ENCODE peak calls at places on chromosome 11, in seven cellular contexts. One of them, this sample, is unnamed.
A peak's percentile ranks its signal among the peaks of the same experiment; 100 is the strongest.

GRCh38 chr11:33329705-33330329 is 72.6 kb downstream of the HIPK3 start:
- DNase-seq in colonic mucosa: peak; percentile 53
- DNase-seq in pancreas: peak; percentile 16
- DNase-seq in astrocyte of the cerebellum: peak; percentile 66
- DNase-seq in cardiac fibroblast: peak; percentile 83
- DNase-seq in fibroblast of lung: peak; percentile 62
- DNase-seq in GM12864: peak; percentile 38
- DNase-seq in this sample: peak; percentile 86

GRCh38 chr11:8032122-8032521 is 45.0 kb downstream of the EIF3F start:
- DNase-seq in fibroblast of lung: no peak
- DNase-seq in GM12864: no peak
- DNase-seq in astrocyte of the cerebellum: no peak
- DNase-seq in colonic mucosa: no peak
- DNase-seq in pancreas: no peak
- DNase-seq in cardiac fibroblast: no peak
- DNase-seq in this sample: no peak

GRCh38 chr11:122235615-122236014 is 119.6 kb upstream of the BLID start:
- DNase-seq in cardiac fibroblast: peak; percentile 59
- DNase-seq in astrocyte of the cerebellum: peak; percentile 96
- DNase-seq in colonic mucosa: no peak
- DNase-seq in GM12864: no peak
- DNase-seq in fibroblast of lung: peak; percentile 92
- DNase-seq in pancreas: peak; percentile 56
- DNase-seq in this sample: peak; percentile 85

GRCh38 chr11:131038597-131038996 is 122.3 kb upstream of the SNX19 start:
- DNase-seq in GM12864: no peak
- DNase-seq in cardiac fibroblast: peak; percentile 68
- DNase-seq in pancreas: no peak
- DNase-seq in fibroblast of lung: peak; percentile 3
- DNase-seq in astrocyte of the cerebellum: no peak
- DNase-seq in colonic mucosa: no peak
- DNase-seq in this sample: peak; percentile 44

GRCh38 chr11:72534859-72535547 is 100.7 kb upstream of the CLPB start:
- DNase-seq in cardiac fibroblast: no peak
- DNase-seq in astrocyte of the cerebellum: no peak
- DNase-seq in fibroblast of lung: peak; percentile 41
- DNase-seq in pancreas: no peak
- DNase-seq in colonic mucosa: no peak
- DNase-seq in GM12864: no peak
- DNase-seq in this sample: peak; percentile 23

GRCh38 chr11:73297231-73297590 is 10.9 kb upstream of the ARHGEF17 start:
- DNase-seq in pancreas: no peak
- DNase-seq in cardiac fibroblast: no peak
- DNase-seq in GM12864: no peak
- DNase-seq in astrocyte of the cerebellum: no peak
- DNase-seq in fibroblast of lung: no peak
- DNase-seq in colonic mucosa: no peak
- DNase-seq in this sample: no peak

GRCh38 chr11:21988477-21988876 is 204.4 kb upstream of the ANO5 start:
- DNase-seq in cardiac fibroblast: peak; percentile 14
- DNase-seq in colonic mucosa: no peak
- DNase-seq in astrocyte of the cerebellum: no peak
- DNase-seq in GM12864: no peak
- DNase-seq in pancreas: no peak
- DNase-seq in fibroblast of lung: no peak
- DNase-seq in this sample: peak; percentile 1

GRCh38 chr11:84564180-84564866 is 1062.8 kb downstream of the DLG2 start:
- DNase-seq in colonic mucosa: peak; percentile 64
- DNase-seq in fibroblast of lung: peak; percentile 29
- DNase-seq in pancreas: peak; percentile 26
- DNase-seq in GM12864: no peak
- DNase-seq in astrocyte of the cerebellum: peak; percentile 9
- DNase-seq in cardiac fibroblast: peak; percentile 75
- DNase-seq in this sample: peak; percentile 71

GRCh38 chr11:12744831-12745502 is 70.7 kb downstream of the TEAD1 start:
- DNase-seq in astrocyte of the cerebellum: no peak
- DNase-seq in fibroblast of lung: no peak
- DNase-seq in pancreas: no peak
- DNase-seq in cardiac fibroblast: no peak
- DNase-seq in GM12864: no peak
- DNase-seq in colonic mucosa: no peak
- DNase-seq in this sample: peak; percentile 26

GRCh38 chr11:121240650-121241299 is 51.8 kb upstream of the SC5D start:
- DNase-seq in astrocyte of the cerebellum: peak; percentile 38
- DNase-seq in GM12864: no peak
- DNase-seq in fibroblast of lung: peak; percentile 79
- DNase-seq in cardiac fibroblast: no peak
- DNase-seq in pancreas: no peak
- DNase-seq in colonic mucosa: no peak
- DNase-seq in this sample: no peak

GRCh38 chr11:128628686-128629085 is 41.3 kb upstream of the ETS1 start:
- DNase-seq in astrocyte of the cerebellum: no peak
- DNase-seq in fibroblast of lung: no peak
- DNase-seq in cardiac fibroblast: no peak
- DNase-seq in colonic mucosa: no peak
- DNase-seq in GM12864: no peak
- DNase-seq in pancreas: no peak
- DNase-seq in this sample: no peak

GRCh38 chr11:8597182-8597581 is 3.2 kb upstream of the STK33 start:
- DNase-seq in colonic mucosa: no peak
- DNase-seq in pancreas: no peak
- DNase-seq in astrocyte of the cerebellum: peak; percentile 35
- DNase-seq in GM12864: no peak
- DNase-seq in cardiac fibroblast: peak; percentile 89
- DNase-seq in fibroblast of lung: peak; percentile 79
- DNase-seq in this sample: peak; percentile 90

GRCh38 chr11:95305726-95306522 is 74.9 kb upstream of the SESN3 start:
- DNase-seq in astrocyte of the cerebellum: no peak
- DNase-seq in fibroblast of lung: no peak
- DNase-seq in pancreas: no peak
- DNase-seq in cardiac fibroblast: no peak
- DNase-seq in colonic mucosa: no peak
- DNase-seq in GM12864: no peak
- DNase-seq in this sample: no peak

GRCh38 chr11:110184974-110185597 is 91.9 kb downstream of the ZC3H12C start:
- DNase-seq in cardiac fibroblast: peak; percentile 89
- DNase-seq in colonic mucosa: no peak
- DNase-seq in astrocyte of the cerebellum: peak; percentile 91
- DNase-seq in pancreas: peak; percentile 56
- DNase-seq in GM12864: no peak
- DNase-seq in fibroblast of lung: peak; percentile 74
- DNase-seq in this sample: peak; percentile 99

GRCh38 chr11:72704028-72704782 is 30.0 kb upstream of the PDE2A start:
- DNase-seq in fibroblast of lung: no peak
- DNase-seq in GM12864: no peak
- DNase-seq in cardiac fibroblast: no peak
- DNase-seq in pancreas: no peak
- DNase-seq in colonic mucosa: no peak
- DNase-seq in astrocyte of the cerebellum: no peak
- DNase-seq in this sample: no peak

GRCh38 chr11:42947405-42947804 is 364.4 kb upstream of the API5 start:
- DNase-seq in colonic mucosa: no peak
- DNase-seq in astrocyte of the cerebellum: no peak
- DNase-seq in cardiac fibroblast: no peak
- DNase-seq in GM12864: no peak
- DNase-seq in fibroblast of lung: no peak
- DNase-seq in pancreas: no peak
- DNase-seq in this sample: no peak

GRCh38 chr11:75400110-75400865 is 970 bp downstream of the RPS3 start:
- DNase-seq in astrocyte of the cerebellum: no peak
- DNase-seq in GM12864: no peak
- DNase-seq in cardiac fibroblast: peak; percentile 41
- DNase-seq in fibroblast of lung: no peak
- DNase-seq in colonic mucosa: no peak
- DNase-seq in pancreas: no peak
- DNase-seq in this sample: peak; percentile 25

GRCh38 chr11:40716344-40717178 is 742.9 kb downstream of the LRRC4C start:
- DNase-seq in colonic mucosa: no peak
- DNase-seq in cardiac fibroblast: no peak
- DNase-seq in astrocyte of the cerebellum: no peak
- DNase-seq in GM12864: no peak
- DNase-seq in fibroblast of lung: no peak
- DNase-seq in pancreas: no peak
- DNase-seq in this sample: no peak

GRCh38 chr11:30552839-30553238 is 33.3 kb downstream of the MPPED2 start:
- DNase-seq in astrocyte of the cerebellum: no peak
- DNase-seq in GM12864: no peak
- DNase-seq in cardiac fibroblast: no peak
- DNase-seq in colonic mucosa: no peak
- DNase-seq in fibroblast of lung: no peak
- DNase-seq in pancreas: no peak
- DNase-seq in this sample: no peak

GRCh38 chr11:106276859-106277436 is 199.5 kb downstream of the AASDHPPT start:
- DNase-seq in pancreas: no peak
- DNase-seq in fibroblast of lung: peak; percentile 39
- DNase-seq in GM12864: no peak
- DNase-seq in colonic mucosa: no peak
- DNase-seq in astrocyte of the cerebellum: no peak
- DNase-seq in cardiac fibroblast: peak; percentile 43
- DNase-seq in this sample: peak; percentile 60

GRCh38 chr11:20374746-20375305 is 11.3 kb downstream of the HTATIP2 start:
- DNase-seq in cardiac fibroblast: peak; percentile 76
- DNase-seq in colonic mucosa: no peak
- DNase-seq in fibroblast of lung: peak; percentile 32
- DNase-seq in pancreas: no peak
- DNase-seq in GM12864: no peak
- DNase-seq in astrocyte of the cerebellum: no peak
- DNase-seq in this sample: peak; percentile 20

GRCh38 chr11:66637557-66638176 is 836 bp upstream of the RBM4 start:
- DNase-seq in cardiac fibroblast: no peak
- DNase-seq in astrocyte of the cerebellum: no peak
- DNase-seq in pancreas: no peak
- DNase-seq in colonic mucosa: no peak
- DNase-seq in fibroblast of lung: no peak
- DNase-seq in GM12864: no peak
- DNase-seq in this sample: no peak
- H3K4me3 ChIP-seq in cardiac fibroblast: peak overlapping the region; percentile 40
- H3K4me3 ChIP-seq in astrocyte of the cerebellum: peak overlapping the region; percentile 68
- H3K4me3 ChIP-seq in pancreas: peak overlapping the region; percentile 77
- H3K4me3 ChIP-seq in colonic mucosa: peak overlapping the region; percentile 82
- H3K4me3 ChIP-seq in fibroblast of lung: peak overlapping the region; percentile 49
- H3K4me3 ChIP-seq in GM12864: peak overlapping the region; percentile 45
- H3K4me3 ChIP-seq in this sample: peak overlapping the region; percentile 63

GRCh38 chr11:32297629-32298028 is 137.7 kb downstream of the WT1 start:
- DNase-seq in GM12864: no peak
- DNase-seq in cardiac fibroblast: peak; percentile 69
- DNase-seq in astrocyte of the cerebellum: peak; percentile 20
- DNase-seq in colonic mucosa: no peak
- DNase-seq in fibroblast of lung: peak; percentile 23
- DNase-seq in pancreas: no peak
- DNase-seq in this sample: peak; percentile 82
- TF ChIP-seq CTCF in GM12864: peak; percentile 21
- TF ChIP-seq CTCF in cardiac fibroblast: peak; percentile 29
- TF ChIP-seq CTCF in astrocyte of the cerebellum: peak; percentile 25
- TF ChIP-seq CTCF in colonic mucosa: no peak
- TF ChIP-seq CTCF in fibroblast of lung: peak; percentile 32
- TF ChIP-seq CTCF in pancreas: no peak
- TF ChIP-seq CTCF in this sample: peak; percentile 46

DNA sequence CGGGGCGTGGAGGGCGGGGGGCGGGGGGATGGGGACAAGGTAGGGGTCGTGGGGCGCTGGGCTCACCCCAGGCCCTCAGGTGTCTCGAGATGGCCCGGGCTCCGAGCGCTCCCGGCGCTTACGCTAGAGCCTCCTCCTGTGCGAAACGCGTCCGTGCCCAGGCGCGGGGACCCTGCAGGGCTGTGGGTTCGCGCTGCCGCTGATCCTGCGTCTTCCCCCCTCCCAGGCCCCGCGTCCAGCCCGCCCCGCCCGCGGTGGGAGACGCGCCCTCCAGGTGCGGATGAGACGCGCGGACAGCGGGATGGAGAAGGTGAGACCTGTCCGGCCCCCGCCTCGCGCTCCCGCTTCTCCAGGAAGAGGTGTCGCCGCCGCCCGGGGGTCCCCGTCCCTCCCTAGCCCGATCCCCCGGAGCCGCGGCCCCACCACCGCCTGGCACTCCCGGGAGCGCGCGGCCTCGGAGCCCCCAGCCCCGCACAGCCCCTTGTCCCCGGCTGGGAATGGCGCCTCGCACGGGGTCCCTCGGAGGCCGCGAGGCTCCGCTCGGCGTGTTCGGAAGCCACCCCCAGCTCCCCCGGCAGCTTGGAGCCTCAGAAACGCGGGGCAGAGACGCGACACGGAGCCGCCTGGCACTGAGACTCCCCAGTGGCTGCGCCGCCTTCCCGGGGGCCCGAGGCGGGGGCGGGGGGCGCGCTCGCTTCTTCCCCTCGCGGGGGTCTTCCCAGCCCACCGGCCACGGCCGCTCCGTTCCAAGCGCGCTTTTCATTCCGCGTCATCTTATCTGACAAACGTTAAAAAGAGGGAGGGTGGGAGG is 27.6 kb upstream of the TOLLIP start:
- DNase-seq in GM12864: no peak
- DNase-seq in pancreas: no peak
- DNase-seq in fibroblast of lung: no peak
- DNase-seq in cardiac fibroblast: no peak
- DNase-seq in astrocyte of the cerebellum: no peak
- DNase-seq in colonic mucosa: peak; percentile 42
- DNase-seq in this sample: no peak
- H3K4me3 ChIP-seq in GM12864: no peak overlapping the region
- H3K4me3 ChIP-seq in pancreas: peak overlapping the region; percentile 29
- H3K4me3 ChIP-seq in fibroblast of lung: no peak overlapping the region
- H3K4me3 ChIP-seq in cardiac fibroblast: peak overlapping the region; percentile 19
- H3K4me3 ChIP-seq in astrocyte of the cerebellum: no peak overlapping the region
- H3K4me3 ChIP-seq in colonic mucosa: peak overlapping the region; percentile 20
- H3K4me3 ChIP-seq in this sample: no peak overlapping the region

GRCh38 chr11:64778223-64778472 is 194 bp downstream of the SF1 start:
- DNase-seq in GM12864: no peak
- DNase-seq in fibroblast of lung: no peak
- DNase-seq in cardiac fibroblast: no peak
- DNase-seq in colonic mucosa: no peak
- DNase-seq in astrocyte of the cerebellum: no peak
- DNase-seq in pancreas: no peak
- DNase-seq in this sample: no peak

GRCh38 chr11:64777449-64778222 is 706 bp downstream of the SF1 start:
- DNase-seq in pancreas: peak; percentile 76
- DNase-seq in astrocyte of the cerebellum: peak; percentile 66
- DNase-seq in GM12864: peak; percentile 35
- DNase-seq in cardiac fibroblast: peak; percentile 83
- DNase-seq in colonic mucosa: peak; percentile 75
- DNase-seq in fibroblast of lung: peak; percentile 77
- DNase-seq in this sample: peak; percentile 86

GRCh38 chr11:64776875-64777274 is 1.5 kb downstream of the SF1 start:
- DNase-seq in pancreas: no peak
- DNase-seq in astrocyte of the cerebellum: no peak
- DNase-seq in colonic mucosa: no peak
- DNase-seq in fibroblast of lung: no peak
- DNase-seq in cardiac fibroblast: no peak
- DNase-seq in GM12864: no peak
- DNase-seq in this sample: no peak

GRCh38 chr11:64778473-64779298 is at the start of gene SF1:
- DNase-seq in GM12864: peak; percentile 100
- DNase-seq in fibroblast of lung: peak; percentile 99
- DNase-seq in pancreas: peak; percentile 100
- DNase-seq in cardiac fibroblast: peak; percentile 100
- DNase-seq in astrocyte of the cerebellum: peak; percentile 100
- DNase-seq in colonic mucosa: peak; percentile 99
- DNase-seq in this sample: peak; percentile 100

DNA sequence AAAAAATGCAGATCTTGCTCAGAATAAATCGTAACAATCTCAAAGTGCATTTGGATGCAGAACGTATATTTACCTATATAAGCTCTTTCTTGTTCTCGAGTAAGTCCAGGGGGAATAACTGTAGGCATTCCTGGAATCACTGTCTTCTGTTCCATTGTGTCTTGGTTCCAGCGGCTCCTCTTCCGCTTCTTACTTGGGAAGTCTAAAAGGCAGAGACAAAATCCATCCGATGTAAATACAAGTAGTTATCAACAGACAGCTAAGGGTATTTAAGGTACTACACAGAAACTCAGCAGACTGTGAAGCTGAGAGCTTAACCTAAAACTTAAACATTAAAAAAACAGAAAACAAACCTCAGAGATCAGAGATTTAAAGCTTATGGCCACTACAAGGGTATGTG is 1.9 kb downstream of the SF1 start:
- DNase-seq in pancreas: no peak
- DNase-seq in cardiac fibroblast: no peak
- DNase-seq in astrocyte of the cerebellum: no peak
- DNase-seq in GM12864: no peak
- DNase-seq in fibroblast of lung: no peak
- DNase-seq in colonic mucosa: no peak
- DNase-seq in this sample: no peak
- TF ChIP-seq CTCF in pancreas: no peak
- TF ChIP-seq CTCF in cardiac fibroblast: no peak
- TF ChIP-seq CTCF in astrocyte of the cerebellum: no peak
- TF ChIP-seq CTCF in GM12864: no peak
- TF ChIP-seq CTCF in fibroblast of lung: no peak
- TF ChIP-seq CTCF in colonic mucosa: no peak
- TF ChIP-seq CTCF in this sample: no peak